ENCODE peak calls at places on chromosome 14, in nine cellular contexts. One of them, this sample, is unnamed. For H3K4me1, the result is how much of the 10 kb centered on the place peaks cover.

GRCh38 chr14:53953828-53954550 is 2.6 kb downstream of the BMP4 start:
- DNase-seq in H1: peak
- DNase-seq in body of pancreas: peak
- DNase-seq in heart left ventricle: peak
- DNase-seq in HCT116: no peak
- DNase-seq in cardiac muscle cell: peak
- DNase-seq in effector memory CD4-positive, alpha-beta T cell: no peak
- DNase-seq in A549: peak
- DNase-seq in psoas muscle: peak
- DNase-seq in this sample: peak

GRCh38 chr14:81314443-81315175 is 85.5 kb downstream of the STON2 start:
- DNase-seq in H1: no peak
- DNase-seq in body of pancreas: no peak
- DNase-seq in heart left ventricle: no peak
- DNase-seq in HCT116: no peak
- DNase-seq in cardiac muscle cell: no peak
- DNase-seq in effector memory CD4-positive, alpha-beta T cell: no peak
- DNase-seq in A549: no peak
- DNase-seq in psoas muscle: no peak
- DNase-seq in this sample: no peak

GRCh38 chr14:30869525-30870150 is 4.7 kb upstream of the COCH start:
- DNase-seq in H1: no peak
- DNase-seq in body of pancreas: no peak
- DNase-seq in heart left ventricle: no peak
- DNase-seq in HCT116: no peak
- DNase-seq in cardiac muscle cell: no peak
- DNase-seq in effector memory CD4-positive, alpha-beta T cell: no peak
- DNase-seq in A549: no peak
- DNase-seq in psoas muscle: no peak
- DNase-seq in this sample: no peak

GRCh38 chr14:74888164-74889158 is 6.7 kb downstream of the DLST start:
- DNase-seq in H1: no peak
- DNase-seq in body of pancreas: no peak
- DNase-seq in heart left ventricle: no peak
- DNase-seq in HCT116: peak
- DNase-seq in cardiac muscle cell: no peak
- DNase-seq in effector memory CD4-positive, alpha-beta T cell: no peak
- DNase-seq in A549: peak
- DNase-seq in psoas muscle: no peak
- DNase-seq in this sample: no peak

GRCh38 chr14:51657762-51658161 is 6.1 kb downstream of the FRMD6 start:
- DNase-seq in H1: no peak
- DNase-seq in body of pancreas: no peak
- DNase-seq in heart left ventricle: no peak
- DNase-seq in HCT116: no peak
- DNase-seq in cardiac muscle cell: no peak
- DNase-seq in effector memory CD4-positive, alpha-beta T cell: no peak
- DNase-seq in A549: no peak
- DNase-seq in psoas muscle: no peak
- DNase-seq in this sample: no peak

GRCh38 chr14:80455031-80455430 is 243.7 kb upstream of the DIO2 start:
- DNase-seq in H1: no peak
- DNase-seq in body of pancreas: no peak
- DNase-seq in heart left ventricle: no peak
- DNase-seq in HCT116: no peak
- DNase-seq in cardiac muscle cell: no peak
- DNase-seq in effector memory CD4-positive, alpha-beta T cell: no peak
- DNase-seq in A549: no peak
- DNase-seq in psoas muscle: no peak
- DNase-seq in this sample: no peak

GRCh38 chr14:65620195-65620594 is 207.7 kb downstream of the FUT8 start:
- DNase-seq in H1: no peak
- DNase-seq in body of pancreas: no peak
- DNase-seq in heart left ventricle: no peak
- DNase-seq in HCT116: no peak
- DNase-seq in cardiac muscle cell: peak
- DNase-seq in effector memory CD4-positive, alpha-beta T cell: no peak
- DNase-seq in A549: no peak
- DNase-seq in psoas muscle: no peak
- DNase-seq in this sample: no peak

GRCh38 chr14:95469134-95469481 is 47.3 kb downstream of the SYNE3 start:
- DNase-seq in H1: no peak
- DNase-seq in body of pancreas: no peak
- DNase-seq in heart left ventricle: no peak
- DNase-seq in HCT116: no peak
- DNase-seq in cardiac muscle cell: no peak
- DNase-seq in effector memory CD4-positive, alpha-beta T cell: no peak
- DNase-seq in A549: no peak
- DNase-seq in psoas muscle: no peak
- DNase-seq in this sample: no peak

GRCh38 chr14:81211844-81212243 is 8.9 kb downstream of the GTF2A1 start:
- DNase-seq in H1: no peak
- DNase-seq in body of pancreas: peak
- DNase-seq in heart left ventricle: peak
- DNase-seq in HCT116: no peak
- DNase-seq in cardiac muscle cell: peak
- DNase-seq in effector memory CD4-positive, alpha-beta T cell: peak
- DNase-seq in A549: peak
- DNase-seq in psoas muscle: peak
- DNase-seq in this sample: no peak

GRCh38 chr14:31787377-31787776 is 226.2 kb downstream of the NUBPL start:
- DNase-seq in H1: no peak
- DNase-seq in body of pancreas: no peak
- DNase-seq in heart left ventricle: no peak
- DNase-seq in HCT116: peak
- DNase-seq in cardiac muscle cell: no peak
- DNase-seq in effector memory CD4-positive, alpha-beta T cell: no peak
- DNase-seq in A549: peak
- DNase-seq in psoas muscle: no peak
- DNase-seq in this sample: no peak

GRCh38 chr14:105021656-105022275 is 883 bp upstream of the CDCA4 start:
- DNase-seq in H1: peak
- DNase-seq in body of pancreas: peak
- DNase-seq in heart left ventricle: no peak
- DNase-seq in HCT116: peak
- DNase-seq in cardiac muscle cell: peak
- DNase-seq in effector memory CD4-positive, alpha-beta T cell: peak
- DNase-seq in A549: peak
- DNase-seq in psoas muscle: no peak
- DNase-seq in this sample: no peak

GRCh38 chr14:90397401-90398314 is 829 bp downstream of the CALM1 start:
- DNase-seq in H1: peak
- DNase-seq in body of pancreas: peak
- DNase-seq in heart left ventricle: peak
- DNase-seq in HCT116: no peak
- DNase-seq in cardiac muscle cell: peak
- DNase-seq in effector memory CD4-positive, alpha-beta T cell: peak
- DNase-seq in A549: peak
- DNase-seq in psoas muscle: peak
- DNase-seq in this sample: peak

GRCh38 chr14:20387577-20387976 is 25.7 kb downstream of the TEP1 start:
- DNase-seq in H1: no peak
- DNase-seq in body of pancreas: no peak
- DNase-seq in heart left ventricle: no peak
- DNase-seq in HCT116: no peak
- DNase-seq in cardiac muscle cell: no peak
- DNase-seq in effector memory CD4-positive, alpha-beta T cell: no peak
- DNase-seq in A549: no peak
- DNase-seq in psoas muscle: no peak
- DNase-seq in this sample: no peak

GRCh38 chr14:52563120-52563519 is 10.5 kb downstream of the GPR137C start:
- DNase-seq in H1: no peak
- DNase-seq in body of pancreas: no peak
- DNase-seq in heart left ventricle: no peak
- DNase-seq in HCT116: no peak
- DNase-seq in cardiac muscle cell: peak
- DNase-seq in effector memory CD4-positive, alpha-beta T cell: no peak
- DNase-seq in A549: no peak
- DNase-seq in psoas muscle: no peak
- DNase-seq in this sample: no peak

GRCh38 chr14:103066399-103066798 is 9.1 kb upstream of the CDC42BPB start:
- DNase-seq in H1: no peak
- DNase-seq in body of pancreas: peak
- DNase-seq in heart left ventricle: peak
- DNase-seq in HCT116: no peak
- DNase-seq in cardiac muscle cell: peak
- DNase-seq in effector memory CD4-positive, alpha-beta T cell: no peak
- DNase-seq in A549: no peak
- DNase-seq in psoas muscle: peak
- DNase-seq in this sample: no peak

GRCh38 chr14:104998801-104999200 is 13.2 kb downstream of the CLBA1 start:
- DNase-seq in H1: no peak
- DNase-seq in body of pancreas: no peak
- DNase-seq in heart left ventricle: no peak
- DNase-seq in HCT116: no peak
- DNase-seq in cardiac muscle cell: no peak
- DNase-seq in effector memory CD4-positive, alpha-beta T cell: no peak
- DNase-seq in A549: no peak
- DNase-seq in psoas muscle: peak
- DNase-seq in this sample: no peak

GRCh38 chr14:69703047-69704046 is 63.6 kb upstream of the SRSF5 start:
- DNase-seq in H1: no peak
- DNase-seq in body of pancreas: no peak
- DNase-seq in heart left ventricle: peak
- DNase-seq in HCT116: no peak
- DNase-seq in cardiac muscle cell: no peak
- DNase-seq in effector memory CD4-positive, alpha-beta T cell: no peak
- DNase-seq in A549: no peak
- DNase-seq in psoas muscle: no peak
- DNase-seq in this sample: no peak
- H3K27ac ChIP-seq in H1: no peak
- H3K27ac ChIP-seq in body of pancreas: no peak
- H3K27ac ChIP-seq in heart left ventricle: peak
- H3K27ac ChIP-seq in HCT116: no peak
- H3K27ac ChIP-seq in cardiac muscle cell: no peak
- H3K27ac ChIP-seq in effector memory CD4-positive, alpha-beta T cell: no peak
- H3K27ac ChIP-seq in A549: no peak
- H3K27ac ChIP-seq in psoas muscle: no peak
- H3K27ac ChIP-seq in this sample: peak

DNA sequence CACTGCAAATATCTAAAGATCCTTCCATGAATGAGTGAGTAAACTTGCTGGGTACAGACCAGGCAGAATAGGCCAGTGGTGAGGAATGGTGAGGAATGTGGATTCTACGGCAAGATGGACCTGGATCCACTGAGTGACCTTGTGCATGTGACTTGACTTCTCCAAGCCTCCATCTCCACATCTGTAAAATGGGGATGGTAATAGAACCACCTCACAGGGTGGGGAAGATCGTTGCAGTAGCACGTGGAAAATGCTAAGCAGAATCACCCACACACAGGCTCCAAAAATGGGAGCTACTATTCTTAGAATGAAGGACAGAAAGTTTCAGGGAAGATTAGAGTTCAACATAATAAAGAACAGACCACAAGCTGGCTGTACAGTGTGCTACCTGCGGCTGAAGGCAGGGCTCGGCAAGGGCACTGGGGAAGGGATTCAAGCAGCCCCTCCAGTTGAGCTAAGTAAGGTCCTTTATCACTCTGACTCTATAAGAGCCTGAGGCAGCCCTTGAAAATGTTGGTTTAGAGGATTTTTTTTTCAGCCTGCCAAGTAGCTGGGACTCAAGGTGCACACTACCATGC is 47.5 kb downstream of the ACTN1 start:
- DNase-seq in H1: no peak
- DNase-seq in body of pancreas: no peak
- DNase-seq in heart left ventricle: no peak
- DNase-seq in HCT116: no peak
- DNase-seq in cardiac muscle cell: no peak
- DNase-seq in effector memory CD4-positive, alpha-beta T cell: no peak
- DNase-seq in A549: no peak
- DNase-seq in psoas muscle: no peak
- DNase-seq in this sample: no peak
- H3K4me1 ChIP-seq in H1: under half
- H3K4me1 ChIP-seq in body of pancreas: under half
- H3K4me1 ChIP-seq in heart left ventricle: half or more
- H3K4me1 ChIP-seq in HCT116: under half
- H3K4me1 ChIP-seq in cardiac muscle cell: half or more
- H3K4me1 ChIP-seq in effector memory CD4-positive, alpha-beta T cell: under half
- H3K4me1 ChIP-seq in A549: half or more
- H3K4me1 ChIP-seq in psoas muscle: under half
- H3K4me1 ChIP-seq in this sample: under half

GRCh38 chr14:92472860-92473259 is 40.7 kb upstream of the RIN3 start:
- DNase-seq in H1: peak
- DNase-seq in body of pancreas: no peak
- DNase-seq in heart left ventricle: no peak
- DNase-seq in HCT116: no peak
- DNase-seq in cardiac muscle cell: no peak
- DNase-seq in effector memory CD4-positive, alpha-beta T cell: no peak
- DNase-seq in A549: no peak
- DNase-seq in psoas muscle: no peak
- DNase-seq in this sample: no peak
- H3K27ac ChIP-seq in H1: no peak
- H3K27ac ChIP-seq in body of pancreas: no peak
- H3K27ac ChIP-seq in heart left ventricle: no peak
- H3K27ac ChIP-seq in HCT116: no peak
- H3K27ac ChIP-seq in cardiac muscle cell: no peak
- H3K27ac ChIP-seq in effector memory CD4-positive, alpha-beta T cell: no peak
- H3K27ac ChIP-seq in A549: peak
- H3K27ac ChIP-seq in psoas muscle: peak
- H3K27ac ChIP-seq in this sample: peak

GRCh38 chr14:64220466-64220865 is 73.7 kb downstream of the ESR2 start:
- DNase-seq in H1: no peak
- DNase-seq in body of pancreas: peak
- DNase-seq in heart left ventricle: peak
- DNase-seq in HCT116: no peak
- DNase-seq in cardiac muscle cell: peak
- DNase-seq in effector memory CD4-positive, alpha-beta T cell: no peak
- DNase-seq in A549: no peak
- DNase-seq in psoas muscle: peak
- DNase-seq in this sample: no peak
- H3K4me1 ChIP-seq in H1: under half
- H3K4me1 ChIP-seq in body of pancreas: half or more
- H3K4me1 ChIP-seq in heart left ventricle: under half
- H3K4me1 ChIP-seq in HCT116: under half
- H3K4me1 ChIP-seq in cardiac muscle cell: half or more
- H3K4me1 ChIP-seq in effector memory CD4-positive, alpha-beta T cell: under half
- H3K4me1 ChIP-seq in A549: under half
- H3K4me1 ChIP-seq in psoas muscle: half or more
- H3K4me1 ChIP-seq in this sample: under half

GRCh38 chr14:99578541-99579044 is 25.4 kb downstream of the CCDC85C start:
- DNase-seq in H1: no peak
- DNase-seq in body of pancreas: no peak
- DNase-seq in heart left ventricle: no peak
- DNase-seq in HCT116: no peak
- DNase-seq in cardiac muscle cell: no peak
- DNase-seq in effector memory CD4-positive, alpha-beta T cell: no peak
- DNase-seq in A549: peak
- DNase-seq in psoas muscle: no peak
- DNase-seq in this sample: no peak
- H3K27ac ChIP-seq in H1: no peak
- H3K27ac ChIP-seq in body of pancreas: peak
- H3K27ac ChIP-seq in heart left ventricle: peak
- H3K27ac ChIP-seq in HCT116: peak
- H3K27ac ChIP-seq in cardiac muscle cell: peak
- H3K27ac ChIP-seq in effector memory CD4-positive, alpha-beta T cell: no peak
- H3K27ac ChIP-seq in A549: peak
- H3K27ac ChIP-seq in psoas muscle: peak
- H3K27ac ChIP-seq in this sample: no peak

GRCh38 chr14:24368562-24369252 is 723 bp downstream of the NFATC4 start:
- DNase-seq in H1: peak
- DNase-seq in body of pancreas: peak
- DNase-seq in heart left ventricle: peak
- DNase-seq in HCT116: no peak
- DNase-seq in cardiac muscle cell: peak
- DNase-seq in effector memory CD4-positive, alpha-beta T cell: no peak
- DNase-seq in A549: no peak
- DNase-seq in psoas muscle: peak
- DNase-seq in this sample: peak
- H3K4me1 ChIP-seq in H1: under half
- H3K4me1 ChIP-seq in body of pancreas: under half
- H3K4me1 ChIP-seq in heart left ventricle: under half
- H3K4me1 ChIP-seq in HCT116: under half
- H3K4me1 ChIP-seq in cardiac muscle cell: under half
- H3K4me1 ChIP-seq in effector memory CD4-positive, alpha-beta T cell: under half
- H3K4me1 ChIP-seq in A549: under half
- H3K4me1 ChIP-seq in psoas muscle: under half
- H3K4me1 ChIP-seq in this sample: half or more

This sample was measured in tibial nerve.